ENCODE peak calls at places on chromosomes 4 and X, in four cellular contexts. A is suprapubic skin, C is NB4, Z is A549. Y is an unnamed sample.

GRCh38 chr4:159374749-159375535 is 272.1 kb downstream of the RAPGEF2 start:
- DNase-seq in C (no peak), Z (no peak), A (no peak), Y (no peak)

GRCh38 chrX:85365370-85365995 is 14.0 kb downstream of the POF1B start:
- DNase-seq in C (no peak), A (no peak), Z (no peak), Y (no peak)

GRCh38 chrX:1026263-1027015 is 186.0 kb downstream of the CRLF2 start:
- DNase-seq in A (no peak), C (peak), Z (no peak), Y (no peak)

GRCh38 chr4:27176400-27176799 is 315.8 kb downstream of the STIM2 start:
- DNase-seq in A (no peak), C (peak), Z (peak), Y (no peak)

GRCh38 chr4:168630445-168631187 is 133.8 kb downstream of the PALLD start:
- DNase-seq in Z (peak), C (peak), A (no peak), Y (peak)

GRCh38 chr4:41197495-41197894 is 16.8 kb downstream of the APBB2 start:
- DNase-seq in A (no peak), Z (no peak), C (no peak), Y (no peak)

GRCh38 chrX:131826572-131826971 is 196.5 kb upstream of the STK26 start:
- DNase-seq in A (no peak), C (no peak), Z (no peak), Y (no peak)

GRCh38 chr4:48337726-48338125 is 3.6 kb upstream of the SLAIN2 start:
- DNase-seq in C (peak), A (no peak), Z (no peak), Y (no peak)

GRCh38 chr4:7775396-7775795 is 164.3 kb downstream of the AFAP1 start:
- DNase-seq in Z (no peak), A (peak), C (no peak), Y (no peak)

GRCh38 chr4:185165605-185166063 is 22.6 kb downstream of the SLC25A4 start:
- DNase-seq in A (no peak), Z (no peak), C (peak), Y (no peak)

GRCh38 chr4:37666625-37667071 is 19.5 kb downstream of the RELL1 start:
- DNase-seq in Z (peak), C (peak), A (no peak), Y (peak)

GRCh38 chr4:111274060-111274459 is 651.2 kb upstream of the PITX2 start:
- DNase-seq in Z (no peak), A (no peak), C (no peak), Y (no peak)

GRCh38 chrX:22800360-22800759 is 199.4 kb upstream of the DDX53 start:
- DNase-seq in Z (peak), A (no peak), C (peak), Y (no peak)

GRCh38 chr4:67052981-67053380 is 492.3 kb downstream of the CENPC start:
- DNase-seq in Z (no peak), A (no peak), C (no peak), Y (no peak)
- TF ChIP-seq POLR2A in Z (no peak), A (no peak), C (no peak), Y (no peak)

GRCh38 chr4:85928775-85929585 is 430.9 kb downstream of the MAPK10 start:
- DNase-seq in Z (peak), A (no peak), C (no peak), Y (no peak)
- H3K4me3 ChIP-seq in Z (peak), A (no peak), C (no peak), Y (no peak)

GRCh38 chrX:119150163-119151135 is 22.8 kb upstream of the KIAA1210 start:
- DNase-seq in Z (no peak), A (no peak), C (no peak), Y (peak)

GRCh38 chrX:119147486-119147885 is 19.9 kb upstream of the KIAA1210 start:
- DNase-seq in A (no peak), C (no peak), Z (peak), Y (peak)

GRCh38 chrX:119145241-119145653 is 17.6 kb upstream of the KIAA1210 start:
- DNase-seq in C (peak), A (no peak), Z (peak), Y (no peak)
- TF ChIP-seq CTCF in C (peak), A (no peak), Z (peak), Y (no peak)

DNA sequence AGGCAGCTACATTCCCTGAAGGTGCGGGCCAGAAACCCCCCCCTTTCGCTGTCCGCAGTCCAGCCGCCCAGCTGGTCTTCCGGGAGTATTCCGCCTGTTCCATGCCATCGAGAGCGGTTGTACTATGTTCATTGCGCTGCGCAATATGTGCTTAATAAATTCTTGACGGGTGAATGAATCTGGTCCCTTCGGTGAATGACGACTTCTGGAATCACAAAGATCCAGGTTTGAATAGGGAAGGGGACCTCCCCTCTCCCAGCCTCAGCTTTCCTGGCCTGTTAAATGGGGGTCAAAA is 777 bp upstream of the TFE3 start:
- DNase-seq in Z (no peak), C (no peak), A (no peak), Y (no peak)
- TF ChIP-seq POLR2A in Z (no peak), C (no peak), A (no peak), Y (no peak)

DNA sequence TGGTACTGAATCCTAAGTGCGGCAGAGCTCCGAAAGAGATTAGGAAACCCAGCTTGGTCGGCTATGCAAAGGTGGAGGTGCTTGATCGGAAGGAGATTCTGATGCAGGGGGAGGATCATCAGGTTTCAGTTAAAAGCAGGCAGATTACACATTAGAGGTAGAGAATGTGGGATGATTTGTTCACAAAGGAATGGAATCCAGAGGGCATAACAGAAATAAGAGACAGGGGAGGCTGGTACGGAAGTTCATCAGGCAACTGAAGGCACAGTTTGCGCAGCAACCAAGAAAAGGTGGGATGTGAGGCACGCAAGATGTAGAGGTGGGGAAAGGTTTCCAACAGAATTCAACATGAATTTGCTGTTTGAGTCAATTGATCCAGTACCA is 432 bp upstream of the ZNF330 start:
- DNase-seq in Z (no peak), C (no peak), A (no peak), Y (no peak)
- H3K4me3 ChIP-seq in Z (peak), C (peak), A (peak), Y (no peak)

DNA sequence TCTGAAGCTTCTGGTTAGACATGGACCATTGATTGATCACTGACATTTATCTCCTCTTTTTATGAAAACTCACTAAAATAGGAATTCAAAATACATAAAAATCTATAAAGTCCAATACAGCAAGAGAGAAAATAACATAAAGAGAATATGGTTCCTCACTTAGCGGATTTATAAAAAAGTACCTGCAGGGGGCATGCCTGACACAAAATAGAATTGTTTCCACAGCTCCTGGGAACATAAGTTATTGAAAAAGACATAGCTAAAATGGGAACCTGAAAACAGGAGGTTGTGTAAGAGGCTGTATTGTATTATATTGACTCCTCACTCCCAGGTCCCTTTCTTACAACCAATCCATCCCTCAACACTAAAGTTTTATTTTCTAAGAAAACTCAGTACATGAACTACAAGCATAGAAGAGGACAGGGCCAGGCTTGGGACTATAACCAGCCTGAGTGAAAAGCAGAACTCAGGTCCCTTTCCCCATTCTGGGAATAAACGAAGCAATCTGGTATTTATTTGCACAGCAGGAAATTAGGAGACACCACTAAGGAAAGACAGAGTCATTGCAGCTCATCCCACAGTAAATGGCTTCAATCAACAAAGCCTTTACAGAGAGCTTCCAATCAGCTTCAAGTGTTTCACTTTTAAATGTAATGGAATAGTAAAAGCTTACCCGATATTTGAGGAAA is 121.1 kb upstream of the NDST4 start:
- DNase-seq in Z (peak), C (peak), A (no peak), Y (no peak)
- TF ChIP-seq CTCF in Z (peak), C (peak), A (no peak), Y (no peak)

GRCh38 chrX:12955882-12956703 is 18.8 kb upstream of the TMSB4X start:
- DNase-seq in Z (peak), C (peak), A (no peak), Y (peak)
- TF ChIP-seq POLR2A in Z (no peak), C (peak), A (no peak), Y (no peak)

DNA sequence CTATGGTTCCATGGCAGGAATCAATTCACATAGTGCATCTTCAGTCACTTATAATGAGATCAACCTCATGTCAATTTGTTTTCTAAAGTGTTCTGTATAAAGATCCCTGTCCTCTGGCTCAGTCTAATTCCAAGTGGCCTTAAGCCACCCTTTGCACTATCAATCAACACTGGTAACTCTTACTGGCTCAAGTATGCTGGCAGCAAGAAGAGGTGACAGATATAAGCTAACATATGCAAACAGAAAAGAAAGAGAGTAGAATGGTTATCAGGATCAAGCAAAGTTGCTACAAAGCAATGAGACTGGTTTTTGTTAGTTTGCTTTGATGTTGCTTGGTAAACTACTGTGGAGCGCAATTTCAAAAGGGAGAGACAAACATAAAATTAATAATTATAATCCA is 67.0 kb downstream of the AMMECR1 start:
- DNase-seq in A (no peak), Z (no peak), C (no peak), Y (no peak)
- H3K4me3 ChIP-seq in A (no peak), Z (no peak), C (no peak), Y (no peak)